ENCODE peak calls at places on chromosomes 3 and 15, in seven cellular contexts. B is lower leg skin, I is fibroblast of the aortic adventitia, D is epithelial cell of esophagus, Y is heart left ventricle, O is ascending aorta, Z is IMR-90. K is an unnamed sample.

GRCh38 chr15:89442671-89443307 is 53.6 kb downstream of the RHCG start:
- DNase-seq in Y (no peak), O (no peak), B (no peak), D (peak; percentile 55), I (peak; percentile 46), Z (peak; percentile 8), K (peak; percentile 9)

GRCh38 chr3:190339130-190339529 is 16.9 kb upstream of the CLDN1 start:
- DNase-seq in Z (peak; percentile 83), Y (no peak), B (no peak), I (peak; percentile 37), O (no peak), D (peak; percentile 80), K (peak; percentile 18)

GRCh38 chr3:185688808-185689207 is 102.7 kb downstream of the SENP2 start:
- DNase-seq in Y (no peak), D (peak; percentile 99), I (peak; percentile 94), Z (peak; percentile 99), B (no peak), O (no peak), K (peak; percentile 99)

GRCh38 chr3:158794936-158795518 is 6.8 kb upstream of the MFSD1 start:
- DNase-seq in I (peak; percentile 51), B (no peak), Y (no peak), D (peak; percentile 75), O (no peak), Z (peak; percentile 59), K (peak; percentile 65)

GRCh38 chr15:67085818-67086649 is 20.6 kb downstream of the SMAD3 start:
- DNase-seq in B (no peak), I (peak; percentile 97), Z (peak; percentile 88), Y (no peak), O (no peak), D (peak; percentile 66), K (peak; percentile 93)

GRCh38 chr3:55305714-55306485 is 181.2 kb downstream of the WNT5A start:
- DNase-seq in O (no peak), B (peak; percentile 91), I (peak; percentile 55), Y (no peak), Z (peak; percentile 57), D (no peak), K (no peak)

GRCh38 chr3:162103808-162104207 is 607.2 kb downstream of the OTOL1 start:
- DNase-seq in O (no peak), I (no peak), Y (no peak), D (no peak), B (no peak), Z (no peak), K (no peak)

GRCh38 chr15:71747128-71748083 is 62.9 kb upstream of the NR2E3 start:
- DNase-seq in O (no peak), Z (peak; percentile 84), Y (no peak), B (no peak), I (peak; percentile 39), D (peak; percentile 91), K (peak; percentile 89)

GRCh38 chr3:111863942-111864341 is 4.9 kb downstream of the PHLDB2 start:
- DNase-seq in B (no peak), Y (no peak), I (peak; percentile 48), Z (peak; percentile 16), D (no peak), O (no peak), K (no peak)

GRCh38 chr15:66165856-66166255 is 87.7 kb downstream of the MEGF11 start:
- DNase-seq in B (no peak), O (no peak), D (no peak), I (no peak), Z (no peak), Y (peak; percentile 37), K (no peak)

GRCh38 chr15:77870195-77871065 is 207.1 kb downstream of the TBC1D2B start:
- DNase-seq in O (no peak), I (peak; percentile 65), Z (peak; percentile 53), D (peak; percentile 69), Y (peak; percentile 70), B (no peak), K (peak; percentile 52)

GRCh38 chr3:188901126-188901525 is 270.6 kb upstream of the TPRG1 start:
- DNase-seq in Y (no peak), Z (peak; percentile 66), O (no peak), B (no peak), I (peak; percentile 64), D (peak; percentile 35), K (peak; percentile 70)

GRCh38 chr3:50388021-50388719 is 28.8 kb upstream of the TMEM115 start:
- DNase-seq in Y (no peak), O (no peak), I (no peak), B (no peak), Z (no peak), D (peak; percentile 11), K (no peak)
- H3K4me3 ChIP-seq in Y (no peak overlapping the region), O (no peak overlapping the region), I (no peak overlapping the region), B (no peak overlapping the region), Z (no peak overlapping the region), D (no peak overlapping the region), K (no peak overlapping the region)

DNA sequence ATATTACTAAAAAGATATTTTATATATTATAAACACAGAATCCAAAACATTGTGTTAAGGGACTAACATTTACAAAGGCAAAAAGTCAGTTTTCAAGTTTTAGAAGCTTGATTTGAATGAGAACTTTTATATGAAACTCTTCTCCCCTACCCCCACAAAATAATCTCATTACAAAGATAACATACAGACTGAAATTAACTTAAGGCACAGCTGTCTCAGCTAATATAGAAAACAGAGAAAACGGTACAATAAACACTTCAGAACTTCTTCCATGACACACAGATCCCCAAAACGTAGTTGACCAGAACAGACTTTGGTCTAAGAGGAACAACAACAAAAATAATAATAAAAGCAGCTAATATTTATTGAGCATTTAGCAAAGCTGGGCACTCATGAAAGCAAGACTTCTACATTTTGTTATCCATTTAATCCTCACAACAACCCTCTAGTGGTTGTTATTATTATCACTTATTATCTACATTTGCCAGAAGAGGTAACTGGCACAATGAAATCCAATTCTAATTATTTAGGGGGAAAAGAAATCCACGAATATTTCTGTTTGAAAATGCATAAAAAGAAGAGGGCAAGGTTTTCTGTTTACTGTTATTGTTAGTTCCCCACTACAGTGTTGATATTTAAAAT is 68.1 kb downstream of the PFN2 start:
- DNase-seq in O (no peak), Z (no peak), Y (no peak), B (no peak), D (no peak), I (peak; percentile 19), K (no peak)
- TF ChIP-seq CTCF in O (no peak), Z (no peak), Y (peak; percentile 36), B (no peak), D (peak; percentile 31), I (peak; percentile 39), K (peak; percentile 22)

DNA sequence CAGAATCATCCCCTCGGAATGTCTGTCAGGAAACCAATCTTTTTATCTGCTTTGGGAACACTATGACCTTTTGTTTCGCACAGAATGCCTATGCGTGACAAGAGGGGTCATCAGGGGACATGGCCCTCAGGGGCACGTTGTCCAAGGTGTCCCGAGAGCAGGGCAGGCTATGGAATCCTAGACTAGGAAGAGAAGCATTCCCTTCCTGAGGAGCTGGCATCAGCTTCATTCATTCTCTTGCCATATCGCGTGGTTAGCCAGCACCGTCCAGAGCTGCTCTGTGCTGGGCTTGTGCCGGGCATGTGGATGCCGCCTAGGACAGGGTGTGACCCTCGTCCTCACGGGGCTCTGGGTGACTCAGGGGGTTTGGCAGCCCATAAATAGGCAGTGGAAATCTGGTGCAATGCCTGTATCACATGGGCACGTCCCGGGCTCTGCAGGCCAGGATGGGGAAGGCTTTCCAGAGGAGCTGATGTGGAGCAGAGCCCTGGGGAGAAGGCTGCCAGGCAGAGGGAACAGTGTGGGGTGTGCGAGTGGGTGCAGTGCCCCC is 117.8 kb downstream of the TMEM266 start:
- DNase-seq in Z (peak; percentile 17), B (peak; percentile 95), O (peak; percentile 76), I (peak; percentile 74), D (peak; percentile 87), Y (peak; percentile 76), K (no peak)
- H3K4me3 ChIP-seq in Z (no peak overlapping the region), B (no peak overlapping the region), O (no peak overlapping the region), I (no peak overlapping the region), D (no peak overlapping the region), Y (no peak overlapping the region), K (no peak overlapping the region)

GRCh38 chr3:123723527-123724168 is 138.8 kb upstream of the HACD2 start:
- DNase-seq in Z (peak; percentile 80), Y (no peak), O (no peak), B (peak; percentile 85), D (peak; percentile 82), I (peak; percentile 87), K (peak; percentile 84)

GRCh38 chr3:123728991-123729390 is 144.1 kb upstream of the HACD2 start:
- DNase-seq in I (no peak), Y (no peak), B (peak; percentile 52), D (no peak), Z (no peak), O (no peak), K (no peak)

GRCh38 chr3:123724306-123724705 is 139.5 kb upstream of the HACD2 start:
- DNase-seq in I (peak; percentile 36), Y (no peak), O (no peak), Z (peak; percentile 52), D (peak; percentile 22), B (no peak), K (no peak)

GRCh38 chr3:123728014-123728413 is 143.2 kb upstream of the HACD2 start:
- DNase-seq in O (no peak), D (no peak), Z (peak; percentile 41), B (no peak), I (peak; percentile 36), Y (no peak), K (peak; percentile 19)

DNA sequence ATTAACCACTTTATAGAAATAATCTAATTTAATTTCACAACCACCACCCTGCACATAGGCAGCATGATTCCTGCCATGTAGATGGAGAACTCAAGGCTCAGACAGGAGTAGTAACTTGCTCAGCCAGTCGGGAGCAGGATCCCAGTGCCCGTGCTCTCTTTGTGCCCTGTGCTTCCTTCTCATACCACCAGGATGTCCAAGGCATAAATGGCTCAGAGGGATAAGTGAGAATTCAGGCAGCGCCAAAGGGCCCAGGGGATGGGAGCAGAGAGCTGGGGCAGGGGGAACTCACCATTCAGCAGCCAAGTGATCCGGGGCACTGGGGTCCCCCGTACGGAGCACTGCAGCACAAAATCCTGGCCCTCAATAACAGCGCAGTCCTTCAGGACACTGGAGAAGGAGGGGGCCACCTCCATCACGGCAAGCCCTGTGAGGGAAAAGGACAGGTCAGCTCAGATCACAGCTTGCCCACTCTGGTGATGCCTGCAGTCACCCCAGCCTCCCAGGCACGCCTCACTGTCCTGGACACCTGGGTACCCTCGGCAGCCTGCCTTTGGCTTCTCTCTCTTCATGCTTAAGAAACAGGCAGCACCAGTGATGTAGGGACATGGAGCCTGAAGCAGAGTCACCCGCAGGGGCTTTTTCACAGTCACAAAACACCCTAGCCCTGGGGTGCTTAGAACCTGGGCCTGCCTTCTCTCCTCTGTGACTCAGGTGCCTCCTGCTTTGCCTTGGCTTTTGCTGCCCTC is 141.0 kb upstream of the HACD2 start:
- DNase-seq in Y (no peak), B (peak; percentile 69), I (no peak), D (no peak), O (no peak), Z (no peak), K (no peak)
- TF ChIP-seq CTCF in Y (no peak), B (no peak), I (peak; percentile 22), D (peak; percentile 4), O (no peak), Z (peak; percentile 12), K (peak; percentile 8)

GRCh38 chr15:96324192-96324895 is 6.2 kb upstream of the NR2F2 start:
- DNase-seq in I (no peak), Y (no peak), D (peak; percentile 51), Z (peak; percentile 54), B (peak; percentile 85), O (no peak), K (peak; percentile 58)
- H3K4me3 ChIP-seq in I (peak overlapping the region; percentile 88), Y (peak overlapping the region; percentile 91), D (peak overlapping the region; percentile 6), Z (peak overlapping the region; percentile 16), B (no peak overlapping the region), O (peak overlapping the region; percentile 50), K (peak overlapping the region; percentile 94)